ENCODE peak calls at places on chromosomes 5 and 9, in five cellular contexts. One of them, this sample, is unnamed.
A peak's percentile ranks its signal among the peaks of the same experiment; 100 is the strongest.

GRCh38 chr9:110105107-110105506 is 102.9 kb downstream of the C9orf152 start:
- DNase-seq in iPS DF 6.9: no peak
- DNase-seq in amniotic epithelial cell: peak; percentile 83
- DNase-seq in HuH-7: no peak
- DNase-seq in central memory CD4-positive, alpha-beta T cell: no peak
- DNase-seq in this sample: no peak

GRCh38 chr5:31854625-31855526 is 215.9 kb downstream of the PDZD2 start:
- DNase-seq in HuH-7: no peak
- DNase-seq in iPS DF 6.9: no peak
- DNase-seq in amniotic epithelial cell: peak; percentile 50
- DNase-seq in central memory CD4-positive, alpha-beta T cell: no peak
- DNase-seq in this sample: peak; percentile 53

GRCh38 chr9:75551866-75552265 is 338.6 kb upstream of the PCSK5 start:
- DNase-seq in HuH-7: no peak
- DNase-seq in iPS DF 6.9: no peak
- DNase-seq in central memory CD4-positive, alpha-beta T cell: no peak
- DNase-seq in amniotic epithelial cell: no peak
- DNase-seq in this sample: no peak

GRCh38 chr9:80649001-80649420 is 1040.3 kb downstream of the TLE1 start:
- DNase-seq in central memory CD4-positive, alpha-beta T cell: no peak
- DNase-seq in amniotic epithelial cell: peak; percentile 96
- DNase-seq in HuH-7: no peak
- DNase-seq in iPS DF 6.9: no peak
- DNase-seq in this sample: no peak

GRCh38 chr9:70506159-70506558 is 91.7 kb upstream of the KLF9 start:
- DNase-seq in amniotic epithelial cell: peak; percentile 54
- DNase-seq in central memory CD4-positive, alpha-beta T cell: no peak
- DNase-seq in iPS DF 6.9: no peak
- DNase-seq in HuH-7: no peak
- DNase-seq in this sample: no peak

GRCh38 chr5:121497176-121497575 is 354.5 kb upstream of the FTMT start:
- DNase-seq in iPS DF 6.9: no peak
- DNase-seq in amniotic epithelial cell: peak; percentile 69
- DNase-seq in central memory CD4-positive, alpha-beta T cell: no peak
- DNase-seq in HuH-7: no peak
- DNase-seq in this sample: no peak

GRCh38 chr9:94630281-94630680 is 9.0 kb downstream of the FBP1 start:
- DNase-seq in iPS DF 6.9: no peak
- DNase-seq in central memory CD4-positive, alpha-beta T cell: no peak
- DNase-seq in amniotic epithelial cell: no peak
- DNase-seq in HuH-7: no peak
- DNase-seq in this sample: no peak

GRCh38 chr5:51651889-51652288 is 268.6 kb downstream of the ISL1 start:
- DNase-seq in iPS DF 6.9: no peak
- DNase-seq in HuH-7: no peak
- DNase-seq in amniotic epithelial cell: peak; percentile 59
- DNase-seq in central memory CD4-positive, alpha-beta T cell: no peak
- DNase-seq in this sample: no peak

GRCh38 chr5:138824924-138825863 is 49.9 kb downstream of the LRRTM2 start:
- DNase-seq in iPS DF 6.9: no peak
- DNase-seq in amniotic epithelial cell: peak; percentile 37
- DNase-seq in central memory CD4-positive, alpha-beta T cell: no peak
- DNase-seq in HuH-7: peak; percentile 23
- DNase-seq in this sample: peak; percentile 22

GRCh38 chr5:138096363-138096762 is 12.5 kb downstream of the WNT8A start:
- DNase-seq in iPS DF 6.9: no peak
- DNase-seq in amniotic epithelial cell: no peak
- DNase-seq in HuH-7: no peak
- DNase-seq in central memory CD4-positive, alpha-beta T cell: no peak
- DNase-seq in this sample: no peak

GRCh38 chr9:116450378-116451139 is 236.5 kb upstream of the TRIM32 start:
- DNase-seq in amniotic epithelial cell: peak; percentile 79
- DNase-seq in central memory CD4-positive, alpha-beta T cell: no peak
- DNase-seq in iPS DF 6.9: no peak
- DNase-seq in HuH-7: no peak
- DNase-seq in this sample: no peak